ENCODE peak calls at places on chromosomes 7 and 10, in eight cellular contexts. S is heart left ventricle, F is OCI-LY7, W is neural progenitor cell, U is lung, L is fibroblast of lung, Z is mammary epithelial cell, N is heart right ventricle. X is an unnamed sample.

GRCh38 chr10:72694476-72695369 is 2.8 kb downstream of the MCU start:
- DNase-seq in S (no peak), F (peak; percentile 33), W (peak; percentile 11), U (no peak), L (peak; percentile 71), Z (peak; percentile 24), N (no peak), X (no peak)

GRCh38 chr7:100674441-100675407 is 1.2 kb downstream of the GNB2 start:
- DNase-seq in S (no peak), F (peak; percentile 63), W (peak; percentile 68), U (no peak), L (no peak), Z (peak; percentile 26), N (no peak), X (peak; percentile 47)

GRCh38 chr10:121683803-121684202 is 85.6 kb upstream of the FGFR2 start:
- DNase-seq in S (no peak), F (no peak), W (peak; percentile 85), U (no peak), L (no peak), Z (no peak), N (no peak), X (no peak)

GRCh38 chr10:104659809-104660208 is 18.7 kb downstream of the SORCS3 start:
- DNase-seq in S (no peak), F (no peak), W (no peak), U (no peak), L (no peak), Z (no peak), N (no peak), X (no peak)

GRCh38 chr10:102676916-102677315 is 32.6 kb downstream of the TRIM8 start:
- DNase-seq in S (no peak), F (no peak), W (no peak), U (no peak), L (no peak), Z (no peak), N (no peak), X (no peak)

GRCh38 chr7:18861514-18861913 is 255.9 kb downstream of the TWIST1 start:
- DNase-seq in S (no peak), F (no peak), W (no peak), U (no peak), L (peak; percentile 77), Z (peak; percentile 74), N (no peak), X (no peak)

GRCh38 chr10:28594401-28594800 is 61.5 kb downstream of the WAC start:
- DNase-seq in S (no peak), F (no peak), W (no peak), U (no peak), L (no peak), Z (no peak), N (no peak), X (peak; percentile 50)

GRCh38 chr10:61903991-61904350 is 2.5 kb downstream of the ARID5B start:
- DNase-seq in S (no peak), F (no peak), W (no peak), U (no peak), L (peak; percentile 45), Z (no peak), N (no peak), X (no peak)

GRCh38 chr10:63241898-63242297 is 108.8 kb downstream of the NRBF2 start:
- DNase-seq in S (no peak), F (no peak), W (no peak), U (no peak), L (no peak), Z (no peak), N (no peak), X (no peak)

DNA sequence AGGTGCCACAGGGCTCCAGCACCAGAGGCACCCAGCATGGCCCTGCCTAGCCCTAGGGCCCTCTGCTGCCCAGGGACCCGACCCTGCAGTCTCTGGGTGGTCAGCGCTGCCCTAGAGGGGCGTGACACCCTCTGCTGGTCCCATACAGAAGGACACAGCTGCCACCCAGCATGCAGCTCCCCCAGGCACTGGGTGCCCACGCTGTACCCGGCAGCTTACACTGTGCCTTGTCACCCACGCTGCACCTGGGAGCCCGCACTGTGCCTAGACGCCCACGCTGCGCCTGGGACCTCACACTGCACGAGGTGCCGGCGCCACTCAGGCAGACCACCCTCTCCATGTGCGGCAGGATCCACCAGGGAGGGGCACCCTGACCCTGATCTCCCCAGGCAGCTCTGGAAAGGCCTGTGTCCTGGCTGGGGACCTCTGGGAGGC is 55.2 kb downstream of the PWWP2B start:
- DNase-seq in S (peak; percentile 34), F (no peak), W (peak; percentile 48), U (no peak), L (no peak), Z (no peak), N (peak; percentile 35), X (peak; percentile 35)
- TF ChIP-seq CTCF in S (peak; percentile 23), F (no peak), W (peak; percentile 34), U (no peak), L (no peak), Z (peak; percentile 28), N (peak; percentile 34), X (no peak)

GRCh38 chr7:13915891-13916290 is 73.6 kb downstream of the ETV1 start:
- DNase-seq in S (no peak), F (no peak), W (no peak), U (no peak), L (no peak), Z (no peak), N (no peak), X (no peak)

GRCh38 chr7:13921062-13921461 is 68.4 kb downstream of the ETV1 start:
- DNase-seq in S (no peak), F (no peak), W (no peak), U (no peak), L (peak; percentile 16), Z (no peak), N (no peak), X (no peak)

GRCh38 chr7:13920053-13920697 is 69.3 kb downstream of the ETV1 start:
- DNase-seq in S (no peak), F (no peak), W (peak; percentile 93), U (no peak), L (peak; percentile 100), Z (peak; percentile 100), N (no peak), X (no peak)
- H3K27ac ChIP-seq in S (no peak overlapping the region), F (no peak overlapping the region), W (peak overlapping the region; percentile 60), U (no peak overlapping the region), L (peak overlapping the region; percentile 78), Z (peak overlapping the region; percentile 91), N (peak overlapping the region; percentile 67), X (no peak overlapping the region)

DNA sequence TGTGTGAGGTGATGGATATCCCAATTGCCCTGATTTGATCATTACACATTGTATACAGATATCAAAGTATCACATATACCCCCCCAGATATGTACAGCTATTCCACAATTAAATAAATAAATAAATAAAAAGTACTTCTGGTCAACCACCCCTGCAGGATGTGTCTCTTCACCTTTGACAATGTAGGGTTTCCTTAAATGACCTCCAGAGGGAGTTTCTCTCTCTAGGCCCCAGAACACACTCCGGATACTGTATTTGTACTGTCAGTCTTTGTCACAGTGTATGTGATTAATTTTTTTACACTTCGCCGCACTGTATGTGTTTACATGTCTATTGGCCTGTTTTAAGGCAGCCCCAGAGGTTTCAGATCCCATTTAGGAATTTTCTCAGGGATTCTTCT is 123.6 kb downstream of the ADCYAP1R1 start:
- DNase-seq in S (no peak), F (peak; percentile 4), W (peak; percentile 11), U (no peak), L (no peak), Z (no peak), N (no peak), X (no peak)
- TF ChIP-seq CTCF in S (no peak), F (peak; percentile 49), W (peak; percentile 44), U (no peak), L (no peak), Z (peak; percentile 38), N (peak; percentile 8), X (no peak)

DNA sequence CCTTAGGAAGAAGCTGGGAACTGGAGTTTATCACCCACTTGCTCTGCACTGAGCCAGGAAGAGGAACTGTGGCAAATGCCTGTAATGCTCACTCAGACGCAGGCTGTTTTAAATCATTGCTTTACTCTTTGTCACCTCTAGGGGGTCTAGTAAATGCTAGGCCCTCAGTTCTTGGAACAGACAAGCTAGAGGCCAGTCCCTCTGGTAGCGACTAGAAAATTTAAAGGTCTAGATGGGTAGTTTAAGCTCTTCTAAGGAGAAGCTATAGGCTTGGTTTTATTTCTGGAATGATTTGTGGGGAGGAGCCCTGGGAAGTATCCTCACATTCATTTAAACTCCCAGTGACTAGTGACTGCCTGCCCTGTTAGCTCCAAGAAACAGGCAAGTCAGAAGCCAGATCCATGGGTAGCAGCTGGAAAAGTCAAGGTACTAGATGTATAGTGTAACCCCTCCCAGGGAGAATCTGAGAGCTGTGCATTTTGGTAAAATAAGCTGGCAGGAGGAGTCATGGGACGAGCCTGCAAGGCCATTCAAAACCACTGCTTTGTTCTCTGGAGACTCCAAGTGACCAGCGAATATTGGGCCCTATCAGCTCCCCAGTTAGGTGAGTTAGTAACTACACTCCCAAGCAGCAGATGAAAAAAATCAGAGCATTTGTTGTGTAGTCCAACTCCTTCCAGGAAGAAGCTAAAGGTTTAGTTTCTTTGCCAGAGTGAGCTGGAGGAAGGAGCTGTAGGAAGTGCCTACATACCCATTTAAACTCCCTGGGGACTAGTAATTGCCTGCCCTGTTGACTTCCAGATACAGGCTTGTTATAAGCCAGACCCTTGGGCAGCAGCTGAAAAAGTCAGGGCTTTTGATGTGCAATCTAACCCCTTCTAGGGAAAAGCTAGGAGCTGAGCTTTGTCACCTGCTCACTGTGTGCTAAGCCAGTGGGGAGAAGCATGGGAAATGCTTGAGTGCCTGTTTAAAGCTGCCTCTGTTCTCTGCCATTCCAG is 68.9 kb downstream of the DYNC1I1 start:
- DNase-seq in S (no peak), F (peak; percentile 35), W (peak; percentile 31), U (no peak), L (no peak), Z (no peak), N (no peak), X (no peak)
- H3K27ac ChIP-seq in S (no peak overlapping the region), F (no peak overlapping the region), W (peak overlapping the region; percentile 56), U (no peak overlapping the region), L (no peak overlapping the region), Z (no peak overlapping the region), N (no peak overlapping the region), X (no peak overlapping the region)